ENCODE peak calls at places on chromosomes 16 and 17, in eight cellular contexts. Y, O, I, Q, K, V, C and G are unnamed samples.

GRCh38 chr17:32659419-32659842 is 172.6 kb downstream of the CDK5R1 start:
- DNase-seq in Y (peak; percentile 77), O (peak; percentile 93), I (peak; percentile 76), Q (peak; percentile 68), K (peak; percentile 33), V (peak; percentile 12), C (peak; percentile 84), G (peak; percentile 78)

GRCh38 chr17:76008630-76009425 is 8.2 kb downstream of the CDK3 start:
- DNase-seq in Y (no peak), O (no peak), I (no peak), Q (no peak), K (no peak), V (no peak), C (no peak), G (no peak)

GRCh38 chr16:57815987-57816745 is 13.9 kb upstream of the KIFC3 start:
- DNase-seq in Y (peak; percentile 89), O (peak; percentile 98), I (peak; percentile 79), Q (peak; percentile 94), K (peak; percentile 97), V (peak; percentile 86), C (peak; percentile 62), G (peak; percentile 83)

GRCh38 chr17:8392674-8393469 is 4.8 kb downstream of the RNF222 start:
- DNase-seq in Y (no peak), O (peak; percentile 74), I (no peak), Q (no peak), K (no peak), V (no peak), C (no peak), G (no peak)

GRCh38 chr16:50463581-50464324 is 84.4 kb upstream of the NKD1 start:
- DNase-seq in Y (peak; percentile 48), O (peak; percentile 20), I (peak; percentile 21), Q (no peak), K (no peak), V (no peak), C (no peak), G (no peak)

GRCh38 chr17:14886200-14886739 is 378.9 kb downstream of the PMP22 start:
- DNase-seq in Y (no peak), O (no peak), I (peak; percentile 74), Q (peak; percentile 1), K (no peak), V (no peak), C (no peak), G (no peak)

GRCh38 chr17:73658821-73659220 is 14.6 kb upstream of the SDK2 start:
- DNase-seq in Y (no peak), O (no peak), I (no peak), Q (no peak), K (no peak), V (no peak), C (no peak), G (no peak)

GRCh38 chr17:653724-654123 is 60.9 kb downstream of the VPS53 start:
- DNase-seq in Y (no peak), O (no peak), I (no peak), Q (no peak), K (no peak), V (no peak), C (no peak), G (no peak)

GRCh38 chr16:88061346-88062110 is 110.3 kb downstream of the BANP start:
- DNase-seq in Y (no peak), O (no peak), I (no peak), Q (no peak), K (peak; percentile 17), V (no peak), C (no peak), G (no peak)

GRCh38 chr17:78342438-78343098 is 17.3 kb downstream of the SOCS3 start:
- DNase-seq in Y (no peak), O (peak; percentile 92), I (peak; percentile 53), Q (peak; percentile 98), K (peak; percentile 96), V (peak; percentile 55), C (peak; percentile 71), G (peak; percentile 95)

GRCh38 chr17:21573961-21574610 is 118.2 kb upstream of the KCNJ18 start:
- DNase-seq in Y (peak; percentile 54), O (no peak), I (no peak), Q (peak; percentile 50), K (peak; percentile 26), V (no peak), C (no peak), G (peak; percentile 85)

GRCh38 chr17:948284-948852 is 31.2 kb downstream of the NXN start:
- DNase-seq in Y (no peak), O (no peak), I (peak; percentile 83), Q (no peak), K (no peak), V (no peak), C (no peak), G (peak; percentile 77)

GRCh38 chr16:57539072-57539796 is 2.9 kb upstream of the CCDC102A start:
- DNase-seq in Y (no peak), O (peak; percentile 53), I (no peak), Q (no peak), K (no peak), V (no peak), C (no peak), G (no peak)

GRCh38 chr16:11614587-11615175 is 28.0 kb upstream of the LITAF start:
- DNase-seq in Y (no peak), O (no peak), I (no peak), Q (no peak), K (peak; percentile 23), V (no peak), C (no peak), G (no peak)

GRCh38 chr16:1819611-1820010 is 7.0 kb downstream of the HAGH start:
- DNase-seq in Y (no peak), O (no peak), I (no peak), Q (no peak), K (no peak), V (no peak), C (no peak), G (no peak)
- TF ChIP-seq CTCF in Y (no peak), O (no peak), I (no peak), Q (no peak), K (no peak), V (no peak), C (no peak), G (no peak)

GRCh38 chr17:20158580-20158979 is 149.4 kb downstream of the SPECC1 start:
- DNase-seq in Y (no peak), O (peak; percentile 37), I (no peak), Q (no peak), K (no peak), V (no peak), C (no peak), G (no peak)

GRCh38 chr17:20156196-20157077 is 147.3 kb downstream of the SPECC1 start:
- DNase-seq in Y (peak; percentile 49), O (peak; percentile 86), I (peak; percentile 84), Q (peak; percentile 27), K (peak; percentile 49), V (no peak), C (peak; percentile 62), G (peak; percentile 27)

GRCh38 chr17:20155258-20156195 is 146.4 kb downstream of the SPECC1 start:
- DNase-seq in Y (peak; percentile 100), O (peak; percentile 98), I (peak; percentile 99), Q (peak; percentile 97), K (peak; percentile 99), V (peak; percentile 97), C (peak; percentile 97), G (peak; percentile 92)

GRCh38 chr17:20154601-20155000 is 145.4 kb downstream of the SPECC1 start:
- DNase-seq in Y (no peak), O (peak; percentile 77), I (no peak), Q (no peak), K (no peak), V (no peak), C (no peak), G (no peak)

DNA sequence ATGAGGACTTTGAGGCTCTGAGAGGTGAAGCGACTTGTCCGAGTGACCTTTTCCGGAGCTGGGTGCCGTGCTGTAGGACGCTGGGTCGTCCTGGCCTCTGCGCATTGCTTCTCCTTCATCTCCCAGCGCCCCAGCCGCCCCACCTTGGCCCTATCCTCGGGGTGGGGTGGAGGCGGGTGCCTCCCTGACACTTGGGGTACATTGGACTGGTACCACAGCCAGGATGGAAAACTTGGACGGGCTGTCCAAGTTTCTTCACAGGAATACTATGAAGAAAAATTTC is 147.9 kb downstream of the SPECC1 start:
- DNase-seq in Y (peak; percentile 35), O (peak; percentile 75), I (no peak), Q (no peak), K (no peak), V (no peak), C (no peak), G (no peak)
- H3K4me3 ChIP-seq in Y (peak overlapping the region; percentile 75), O (no peak overlapping the region), I (peak overlapping the region; percentile 99), Q (peak overlapping the region; percentile 59), K (peak overlapping the region; percentile 66), V (peak overlapping the region; percentile 72), C (peak overlapping the region; percentile 69), G (peak overlapping the region; percentile 65)

GRCh38 chr16:82585675-82586074 is 41.1 kb upstream of the CDH13 start:
- DNase-seq in Y (no peak), O (no peak), I (no peak), Q (peak; percentile 83), K (peak; percentile 94), V (no peak), C (no peak), G (peak; percentile 2)

GRCh38 chr16:82586130-82586529 is 40.6 kb upstream of the CDH13 start:
- DNase-seq in Y (no peak), O (no peak), I (no peak), Q (no peak), K (no peak), V (no peak), C (no peak), G (no peak)

GRCh38 chr16:82583415-82583814 is 43.4 kb upstream of the CDH13 start:
- DNase-seq in Y (no peak), O (no peak), I (no peak), Q (peak; percentile 3), K (peak; percentile 49), V (no peak), C (no peak), G (no peak)

GRCh38 chr16:82582971-82583370 is 43.8 kb upstream of the CDH13 start:
- DNase-seq in Y (no peak), O (no peak), I (no peak), Q (no peak), K (peak; percentile 11), V (no peak), C (no peak), G (no peak)

GRCh38 chr16:82584553-82585152 is 42.1 kb upstream of the CDH13 start:
- DNase-seq in Y (no peak), O (no peak), I (no peak), Q (no peak), K (peak; percentile 45), V (no peak), C (no peak), G (no peak)
- TF ChIP-seq CTCF in Y (no peak), O (no peak), I (no peak), Q (no peak), K (no peak), V (no peak), C (no peak), G (no peak)

DNA sequence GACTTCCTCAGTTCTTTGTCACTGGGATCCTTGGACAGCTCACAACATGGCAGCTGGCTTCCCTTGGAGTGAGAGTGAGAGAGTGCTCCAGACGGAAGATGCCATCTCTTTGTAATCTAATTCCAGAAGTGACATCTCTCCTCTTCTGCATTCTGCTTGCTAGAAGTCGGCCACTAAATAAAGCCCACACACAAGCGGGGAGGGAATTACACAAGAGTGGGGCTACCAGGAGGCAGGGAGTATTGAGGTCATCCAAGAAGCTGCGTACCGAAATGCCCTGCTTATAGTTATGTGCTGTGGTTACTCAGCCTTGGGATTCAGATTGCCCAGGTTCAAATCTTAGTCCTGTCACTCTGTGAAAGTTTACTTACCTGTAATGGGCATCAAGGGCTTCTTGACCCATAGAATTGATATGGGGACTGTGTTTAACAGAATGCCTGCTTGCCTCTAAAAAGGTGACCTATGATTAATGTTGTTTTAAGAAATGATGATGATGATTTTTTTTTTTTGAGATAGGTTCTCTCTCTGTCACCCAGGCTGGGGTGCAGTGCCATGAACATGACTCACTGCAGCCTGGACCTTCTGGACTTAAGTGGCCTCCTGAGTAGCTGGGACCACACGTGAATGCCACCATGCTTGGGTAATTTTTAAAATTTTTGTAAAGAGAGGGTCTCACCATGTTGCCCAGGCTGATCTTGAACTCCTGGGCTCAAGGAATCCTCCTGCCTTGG is 120.9 kb upstream of the HS3ST2 start:
- DNase-seq in Y (no peak), O (peak; percentile 82), I (no peak), Q (no peak), K (no peak), V (no peak), C (no peak), G (peak; percentile 75)
- H3K4me3 ChIP-seq in Y (no peak overlapping the region), O (no peak overlapping the region), I (no peak overlapping the region), Q (no peak overlapping the region), K (no peak overlapping the region), V (no peak overlapping the region), C (no peak overlapping the region), G (no peak overlapping the region)